ENCODE peak calls at places on chromosome 13, in ten cellular contexts. P is naive thymus-derived CD4-positive, alpha-beta T cell; K is aorta; F is Peyer's patch; J is breast epithelium; D is ascending aorta; I is upper lobe of right lung; B is lung; E is CD4-positive, alpha-beta memory T cell; Q is cardiac muscle cell. S is an unnamed sample.

GRCh38 chr13:82364525-82364924 is 1517.7 kb downstream of the SLITRK1 start:
- DNase-seq in I (no peak), E (no peak), B (no peak), F (no peak), P (no peak), K (no peak), J (no peak), Q (no peak), D (no peak), S (no peak)

GRCh38 chr13:103291693-103292572 is 225.7 kb upstream of the SLC10A2 start:
- DNase-seq in F (no peak), P (no peak), K (no peak), I (no peak), Q (peak; percentile 29), D (no peak), J (no peak), E (no peak), B (no peak), S (no peak)

GRCh38 chr13:108463365-108463764 is 166.0 kb upstream of the MYO16 start:
- DNase-seq in D (no peak), E (no peak), F (no peak), J (no peak), P (no peak), K (no peak), I (no peak), Q (no peak), B (no peak), S (peak; percentile 6)

GRCh38 chr13:77362166-77362565 is 35.3 kb upstream of the MYCBP2 start:
- DNase-seq in F (no peak), P (no peak), J (no peak), Q (no peak), E (no peak), K (no peak), B (no peak), I (no peak), D (no peak), S (no peak)

GRCh38 chr13:110129076-110129475 is 177.9 kb downstream of the COL4A1 start:
- DNase-seq in K (no peak), B (no peak), J (no peak), D (no peak), F (no peak), I (no peak), P (no peak), E (no peak), Q (no peak), S (no peak)

GRCh38 chr13:98262307-98262706 is 85.2 kb upstream of the RNF113B start:
- DNase-seq in I (no peak), D (no peak), E (no peak), B (no peak), J (no peak), F (no peak), Q (no peak), P (no peak), K (no peak), S (no peak)

GRCh38 chr13:25248071-25248470 is 39.2 kb downstream of the MTMR6 start:
- DNase-seq in D (no peak), I (no peak), J (no peak), F (no peak), B (no peak), Q (no peak), E (no peak), P (no peak), K (no peak), S (no peak)

GRCh38 chr13:20371825-20372224 is 139.7 kb upstream of the GJB6 start:
- DNase-seq in J (no peak), Q (no peak), E (no peak), F (no peak), B (no peak), K (no peak), D (no peak), I (no peak), P (no peak), S (no peak)

GRCh38 chr13:70388935-70389334 is 280.7 kb upstream of the KLHL1 start:
- DNase-seq in B (no peak), P (no peak), I (no peak), D (no peak), J (no peak), K (no peak), E (no peak), Q (no peak), F (no peak), S (no peak)

GRCh38 chr13:77717508-77717907 is 20.0 kb downstream of the SLAIN1 start:
- DNase-seq in F (no peak), P (no peak), E (no peak), B (no peak), D (no peak), J (no peak), Q (no peak), K (no peak), I (no peak), S (no peak)

GRCh38 chr13:84896128-84896527 is 903.1 kb downstream of the SLITRK6 start:
- DNase-seq in J (no peak), D (no peak), Q (peak; percentile 51), P (peak; percentile 9), F (peak; percentile 54), E (no peak), K (no peak), B (no peak), I (no peak), S (peak; percentile 10)

GRCh38 chr13:24161010-24161775 is 673 bp downstream of the SPATA13 start:
- DNase-seq in E (peak; percentile 56), F (peak; percentile 62), J (peak; percentile 60), K (peak; percentile 80), Q (peak; percentile 32), P (peak; percentile 48), B (peak; percentile 42), I (no peak), D (peak; percentile 64), S (no peak)

DNA sequence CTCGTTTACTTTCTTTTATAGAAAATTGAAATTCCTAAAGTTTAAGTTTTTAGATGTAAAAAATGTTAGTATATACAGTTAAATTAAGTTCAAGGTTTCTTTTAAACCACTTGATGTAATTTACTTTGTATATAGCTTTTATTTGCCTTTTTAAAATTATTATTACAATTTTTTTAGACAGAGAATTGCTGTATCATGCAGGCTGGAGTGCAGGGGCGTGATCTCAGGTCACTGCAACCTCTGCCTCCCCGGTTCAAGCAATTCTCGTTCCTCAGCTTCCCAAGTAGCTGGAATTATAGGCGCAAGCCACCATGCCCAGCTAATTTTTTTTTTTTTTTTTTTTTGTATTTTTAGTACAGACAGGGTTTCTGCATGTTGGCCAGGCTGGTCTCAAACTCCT is 75.0 kb downstream of the KCNRG start:
- DNase-seq in Q (no peak), D (no peak), B (no peak), I (no peak), F (no peak), P (no peak), J (no peak), E (no peak), K (no peak), S (no peak)
- H3K4me1 ChIP-seq in Q (no peaks in the 10 kb centered on the region), D (no peaks in the 10 kb centered on the region), B (peaks cover 12% of the 10 kb centered on the region), I (no peaks in the 10 kb centered on the region), F (no peaks in the 10 kb centered on the region), P (peaks cover under 1% of the 10 kb centered on the region), J (no peaks in the 10 kb centered on the region), E (peaks cover 27% of the 10 kb centered on the region), K (peaks cover 1% of the 10 kb centered on the region), S (no peaks in the 10 kb centered on the region)

DNA sequence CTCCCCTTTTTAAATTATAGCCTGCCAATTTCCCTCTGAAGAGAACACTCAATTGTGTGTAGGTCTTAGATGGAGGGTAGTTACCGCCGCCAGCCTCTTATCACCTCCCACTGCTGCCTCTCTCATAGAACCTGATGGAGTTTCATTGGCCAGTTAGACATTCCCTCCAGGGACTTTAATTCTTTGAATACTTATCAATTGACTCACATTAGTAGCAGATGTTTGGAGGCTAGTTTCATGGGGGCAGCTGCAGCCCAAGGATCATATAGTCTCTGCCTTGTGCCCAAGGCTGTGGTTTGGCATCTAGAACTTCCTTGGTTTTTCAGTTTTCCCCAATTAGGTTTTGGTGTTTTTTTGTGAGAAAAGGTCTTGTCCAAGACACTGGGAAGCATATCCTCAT is 318.9 kb upstream of the HTR2A start:
- DNase-seq in P (no peak), F (no peak), E (no peak), B (no peak), Q (no peak), J (no peak), K (no peak), D (no peak), I (no peak), S (peak; percentile 62)
- H3K27ac ChIP-seq in P (no peak overlapping the region), F (no peak overlapping the region), E (no peak overlapping the region), B (no peak overlapping the region), Q (no peak overlapping the region), J (no peak overlapping the region), K (no peak overlapping the region), D (no peak overlapping the region), I (no peak overlapping the region), S (peak overlapping the region; percentile 51)

GRCh38 chr13:113548171-113548641 is 36.3 kb upstream of the TFDP1 start:
- DNase-seq in J (peak; percentile 49), E (no peak), Q (no peak), F (peak; percentile 35), D (peak; percentile 62), I (peak; percentile 60), K (peak; percentile 78), B (no peak), P (no peak), S (peak; percentile 55)

GRCh38 chr13:113546571-113547247 is 37.8 kb upstream of the TFDP1 start:
- DNase-seq in D (peak; percentile 72), Q (no peak), B (no peak), E (no peak), J (peak; percentile 47), I (peak; percentile 60), P (no peak), F (peak; percentile 39), K (peak; percentile 86), S (no peak)

GRCh38 chr13:113550453-113550852 is 34.1 kb upstream of the TFDP1 start:
- DNase-seq in J (peak; percentile 9), P (no peak), I (peak; percentile 32), B (no peak), Q (no peak), E (no peak), D (peak; percentile 52), F (peak; percentile 18), K (peak; percentile 40), S (no peak)

GRCh38 chr13:113547248-113547971 is 37.1 kb upstream of the TFDP1 start:
- DNase-seq in P (no peak), E (no peak), J (peak; percentile 20), B (no peak), K (peak; percentile 69), Q (no peak), I (peak; percentile 42), D (peak; percentile 64), F (peak; percentile 37), S (no peak)

GRCh38 chr13:113548778-113549621 is 35.6 kb upstream of the TFDP1 start:
- DNase-seq in I (peak; percentile 41), Q (no peak), B (no peak), D (peak; percentile 53), P (no peak), K (peak; percentile 66), F (peak; percentile 35), J (peak; percentile 43), E (no peak), S (peak; percentile 42)
- H3K4me1 ChIP-seq in I (peaks cover 14% of the 10 kb centered on the region), Q (no peaks in the 10 kb centered on the region), B (peaks cover 9% of the 10 kb centered on the region), D (peaks cover 5% of the 10 kb centered on the region), P (no peaks in the 10 kb centered on the region), K (no peaks in the 10 kb centered on the region), F (no peaks in the 10 kb centered on the region), J (peaks cover 5% of the 10 kb centered on the region), E (no peaks in the 10 kb centered on the region), S (peaks cover 25% of the 10 kb centered on the region)

DNA sequence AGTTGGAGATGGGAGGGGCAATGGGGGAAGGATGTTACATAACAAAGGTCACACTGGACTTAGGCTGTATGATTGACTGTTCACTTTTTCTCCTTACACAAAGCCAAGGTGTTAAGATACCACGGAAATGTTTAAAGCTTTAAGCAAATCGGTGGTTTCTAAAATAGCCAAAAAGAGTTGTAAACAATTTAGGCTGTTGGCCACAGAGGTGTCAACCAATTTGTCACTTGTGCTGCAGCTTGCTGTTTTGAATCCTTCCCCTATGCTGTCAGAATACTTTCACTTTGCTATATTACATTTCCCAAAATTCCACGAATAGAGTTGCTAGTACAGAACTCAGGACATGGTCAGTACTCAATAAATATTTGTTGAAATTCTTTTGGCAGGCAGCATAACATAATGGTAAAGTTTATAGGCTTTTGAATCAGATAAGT is 149.3 kb downstream of the VWA8 start:
- DNase-seq in P (no peak), E (no peak), J (no peak), I (no peak), D (no peak), B (no peak), K (no peak), Q (no peak), F (no peak), S (no peak)
- H3K27ac ChIP-seq in P (no peak overlapping the region), E (no peak overlapping the region), J (no peak overlapping the region), I (peak overlapping the region; percentile 32), D (peak overlapping the region; percentile 7), B (peak overlapping the region; percentile 9), K (peak overlapping the region; percentile 14), Q (peak overlapping the region; percentile 11), F (no peak overlapping the region), S (no peak overlapping the region)